ENCODE peak calls at places on chromosomes 12 and 14, in six cellular contexts. H is HepG2, I is A549, U is GM12878, F is upper lobe of left lung, Q is K562. G is an unnamed sample.

GRCh38 chr14:71970272-71970671 is 38.0 kb downstream of the RGS6 start:
- ATAC-seq in H (no peak), I (no peak), U (no peak), F (no peak), Q (no peak), G (no peak)

GRCh38 chr14:43790681-43791080 is 716.4 kb downstream of the FSCB start:
- ATAC-seq in H (no peak), I (no peak), U (no peak), F (no peak), Q (no peak), G (no peak)

GRCh38 chr12:53483225-53483978 is 15.9 kb downstream of the MAP3K12 start:
- ATAC-seq in H (peak; percentile 0), I (peak; percentile 2), U (peak; percentile 4), F (no peak), Q (peak; percentile 2), G (no peak)

GRCh38 chr14:100791995-100792394 is 33.9 kb upstream of the MEG3 start:
- ATAC-seq in H (no peak), I (no peak), U (no peak), F (no peak), Q (no peak), G (no peak)

GRCh38 chr12:100339071-100339470 is 17.8 kb upstream of the SLC17A8 start:
- ATAC-seq in H (no peak), I (no peak), U (no peak), F (no peak), Q (no peak), G (no peak)

GRCh38 chr12:32155041-32155440 is 48.4 kb downstream of the BICD1 start:
- ATAC-seq in H (no peak), I (no peak), U (no peak), F (no peak), Q (no peak), G (no peak)

GRCh38 chr12:110647669-110648068 is 33.7 kb downstream of the TCTN1 start:
- ATAC-seq in H (no peak), I (no peak), U (peak; percentile 88), F (no peak), Q (no peak), G (no peak)

GRCh38 chr14:68704736-68705720 is 87.8 kb downstream of the ZFP36L1 start:
- ATAC-seq in H (peak; percentile 45), I (peak; percentile 47), U (no peak), F (no peak), Q (peak; percentile 37), G (peak; percentile 52)

GRCh38 chr14:68165274-68165843 is 345.8 kb downstream of the RAD51B start:
- ATAC-seq in H (no peak), I (peak; percentile 62), U (no peak), F (no peak), Q (no peak), G (no peak)

GRCh38 chr12:109677323-109677722 is 36.3 kb upstream of the FAM222A start:
- ATAC-seq in H (no peak), I (no peak), U (no peak), F (no peak), Q (no peak), G (no peak)

GRCh38 chr12:106378788-106379187 is 21.2 kb downstream of the POLR3B start:
- ATAC-seq in H (no peak), I (no peak), U (no peak), F (no peak), Q (no peak), G (no peak)

GRCh38 chr12:11698729-11699128 is 49.3 kb downstream of the ETV6 start:
- ATAC-seq in H (no peak), I (no peak), U (no peak), F (no peak), Q (no peak), G (no peak)

GRCh38 chr12:132190012-132190755 is 45.9 kb downstream of the NOC4L start:
- ATAC-seq in H (peak; percentile 19), I (peak; percentile 61), U (peak; percentile 29), F (peak; percentile 47), Q (no peak), G (peak; percentile 28)

GRCh38 chr12:65510584-65511050 is 232.1 kb downstream of the MSRB3 start:
- ATAC-seq in H (peak; percentile 96), I (no peak), U (no peak), F (no peak), Q (no peak), G (no peak)

GRCh38 chr14:71089974-71090373 is 182.7 kb downstream of the PCNX1 start:
- ATAC-seq in H (no peak), I (no peak), U (no peak), F (no peak), Q (no peak), G (no peak)

GRCh38 chr12:122743895-122744525 is 8.6 kb upstream of the DENR start:
- ATAC-seq in H (no peak), I (no peak), U (no peak), F (peak; percentile 64), Q (no peak), G (no peak)

GRCh38 chr12:10293151-10293550 is 14.5 kb upstream of the KLRD1 start:
- ATAC-seq in H (no peak), I (no peak), U (peak; percentile 79), F (no peak), Q (no peak), G (no peak)

GRCh38 chr12:30599631-30600030 is 96.0 kb downstream of the IPO8 start:
- ATAC-seq in H (peak; percentile 98), I (peak; percentile 38), U (no peak), F (no peak), Q (no peak), G (no peak)

GRCh38 chr14:96926006-96926405 is 128.8 kb downstream of the VRK1 start:
- ATAC-seq in H (no peak), I (no peak), U (peak; percentile 45), F (no peak), Q (no peak), G (no peak)

GRCh38 chr12:91361864-91362263 is 179.2 kb upstream of the DCN start:
- ATAC-seq in H (peak; percentile 43), I (peak; percentile 78), U (peak; percentile 72), F (peak; percentile 60), Q (peak; percentile 73), G (no peak)

GRCh38 chr12:9104087-9104486 is 11.6 kb downstream of the A2M start:
- ATAC-seq in H (no peak), I (no peak), U (no peak), F (no peak), Q (no peak), G (no peak)

GRCh38 chr12:89461190-89461589 is 63.4 kb downstream of the GALNT4 start:
- ATAC-seq in H (peak; percentile 40), I (peak; percentile 62), U (no peak), F (peak; percentile 56), Q (peak; percentile 63), G (peak; percentile 9)

GRCh38 chr12:3323002-3323685 is 167.9 kb upstream of the PRMT8 start:
- ATAC-seq in H (no peak), I (no peak), U (no peak), F (no peak), Q (no peak), G (no peak)

GRCh38 chr12:95574799-95575452 is 23.6 kb upstream of the USP44 start:
- ATAC-seq in H (peak; percentile 53), I (peak; percentile 87), U (no peak), F (peak; percentile 72), Q (peak; percentile 64), G (no peak)

GRCh38 chr12:15545329-15545728 is 223.0 kb downstream of the PTPRO start:
- ATAC-seq in H (no peak), I (no peak), U (no peak), F (peak; percentile 25), Q (no peak), G (no peak)

GRCh38 chr12:4109826-4110225 is 163.7 kb upstream of the CCND2 start:
- ATAC-seq in H (no peak), I (no peak), U (no peak), F (no peak), Q (no peak), G (no peak)

GRCh38 chr14:21748869-21749303 is 75.3 kb upstream of the OR4E1 start:
- ATAC-seq in H (peak; percentile 99), I (peak; percentile 94), U (peak; percentile 86), F (peak; percentile 72), Q (peak; percentile 84), G (no peak)
- TF ChIP-seq CTCF in H (peak; percentile 81), I (peak; percentile 63), U (peak; percentile 57), F (no peak), Q (peak; percentile 53), G (no peak)

GRCh38 chr12:26711569-26711968 is 121.4 kb downstream of the ITPR2 start:
- ATAC-seq in H (no peak), I (no peak), U (peak; percentile 48), F (no peak), Q (no peak), G (no peak)

GRCh38 chr12:26715232-26715631 is 117.8 kb downstream of the ITPR2 start:
- ATAC-seq in H (no peak), I (no peak), U (no peak), F (no peak), Q (no peak), G (no peak)

GRCh38 chr12:26711072-26711471 is 121.9 kb downstream of the ITPR2 start:
- ATAC-seq in H (no peak), I (no peak), U (no peak), F (no peak), Q (no peak), G (no peak)

GRCh38 chr12:26713885-26714383 is 119.1 kb downstream of the ITPR2 start:
- ATAC-seq in H (no peak), I (no peak), U (peak; percentile 87), F (no peak), Q (no peak), G (no peak)

GRCh38 chr12:26712892-26713291 is 120.1 kb downstream of the ITPR2 start:
- ATAC-seq in H (peak; percentile 45), I (no peak), U (no peak), F (no peak), Q (no peak), G (no peak)
- H3K27ac ChIP-seq in H (no peak overlapping the region), I (no peak overlapping the region), U (peak overlapping the region; percentile 69), F (no peak overlapping the region), Q (no peak overlapping the region), G (no peak overlapping the region)

GRCh38 chr14:76135722-76136121 is 16.0 kb upstream of the GPATCH2L start:
- ATAC-seq in H (no peak), I (no peak), U (no peak), F (no peak), Q (no peak), G (no peak)
- TF ChIP-seq EP300 in H (no peak), I (no peak), U (no peak), F (no peak), Q (no peak), G (no peak)

DNA sequence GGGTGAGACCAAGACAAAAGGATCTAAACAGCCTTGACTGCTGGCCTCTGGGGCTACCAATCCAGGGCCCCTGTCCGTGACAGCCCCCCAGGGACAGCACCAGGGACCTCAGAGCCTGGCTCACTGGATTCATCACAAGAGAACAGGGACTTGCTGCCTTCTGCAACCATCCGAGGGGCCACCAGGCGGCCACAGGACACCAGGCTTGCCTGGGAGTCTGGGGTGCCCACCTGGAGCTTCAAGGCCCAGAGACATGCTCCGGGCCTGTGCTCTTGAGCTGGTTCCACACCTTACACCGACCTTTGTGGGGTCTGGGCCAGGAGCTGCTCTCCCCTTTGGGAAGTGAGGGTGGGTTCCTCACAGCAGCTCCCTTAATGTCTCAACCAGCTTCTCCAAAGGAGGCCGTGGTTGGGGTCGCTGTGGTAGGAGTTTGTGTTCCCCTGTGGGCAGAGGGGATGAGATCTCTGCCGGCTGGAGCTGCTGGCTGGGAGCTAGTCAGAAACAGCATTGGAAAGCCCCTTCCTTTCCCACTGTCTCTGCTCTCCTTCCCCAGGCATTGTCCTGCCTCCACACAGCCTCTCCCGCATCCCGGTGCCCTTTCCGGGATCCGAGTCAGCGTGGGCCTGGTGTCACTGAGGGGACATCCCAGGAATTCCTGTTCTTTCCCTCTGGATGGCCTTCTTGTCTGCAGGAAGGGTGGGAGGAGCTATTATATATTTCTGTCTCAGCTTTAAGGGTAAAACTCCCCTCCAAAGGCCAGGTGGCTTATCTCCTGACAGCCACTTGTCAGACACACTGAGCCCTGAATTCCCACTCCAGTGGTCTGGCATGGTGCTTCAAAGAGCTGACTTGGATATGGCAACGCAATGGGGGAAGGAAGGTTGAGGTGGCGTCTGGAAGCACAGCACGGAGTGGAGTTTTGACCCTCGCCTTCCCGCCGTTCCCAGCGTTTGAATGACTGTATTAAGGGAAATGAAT is 5.1 kb upstream of the PAPLN start:
- ATAC-seq in H (peak; percentile 91), I (peak; percentile 70), U (peak; percentile 88), F (no peak), Q (peak; percentile 89), G (no peak)
- TF ChIP-seq CTCF in H (peak; percentile 93), I (peak; percentile 46), U (peak; percentile 52), F (no peak), Q (peak; percentile 58), G (no peak)